ENCODE peak calls at places on chromosomes 5 and 9, in seven cellular contexts. One of them, this sample, is unnamed.

GRCh38 chr9:75088646-75089368 is 493 bp downstream of the OSTF1 start:
- DNase-seq in heart right ventricle: peak
- DNase-seq in PC-9: no peak
- DNase-seq in heart left ventricle: peak
- DNase-seq in GM23248: peak
- DNase-seq in GM23338: peak
- DNase-seq in astrocyte: peak
- DNase-seq in this sample: peak

GRCh38 chr5:146042628-146043279 is 62.6 kb downstream of the PLAC8L1 start:
- DNase-seq in heart right ventricle: no peak
- DNase-seq in PC-9: peak
- DNase-seq in heart left ventricle: no peak
- DNase-seq in GM23248: peak
- DNase-seq in GM23338: no peak
- DNase-seq in astrocyte: peak
- DNase-seq in this sample: peak

GRCh38 chr5:3596261-3596825 is 711 bp downstream of the IRX1 start:
- DNase-seq in heart right ventricle: no peak
- DNase-seq in PC-9: no peak
- DNase-seq in heart left ventricle: no peak
- DNase-seq in GM23248: peak
- DNase-seq in GM23338: peak
- DNase-seq in astrocyte: peak
- DNase-seq in this sample: peak

GRCh38 chr9:32384364-32385134 is at the start of gene ACO1:
- DNase-seq in heart right ventricle: peak
- DNase-seq in PC-9: peak
- DNase-seq in heart left ventricle: peak
- DNase-seq in GM23248: peak
- DNase-seq in GM23338: peak
- DNase-seq in astrocyte: peak
- DNase-seq in this sample: peak

GRCh38 chr5:143569213-143569663 is 165.8 kb upstream of the NR3C1 start:
- DNase-seq in heart right ventricle: no peak
- DNase-seq in PC-9: no peak
- DNase-seq in heart left ventricle: no peak
- DNase-seq in GM23248: no peak
- DNase-seq in GM23338: no peak
- DNase-seq in astrocyte: peak
- DNase-seq in this sample: peak

GRCh38 chr9:116475201-116475600 is 211.9 kb upstream of the TRIM32 start:
- DNase-seq in heart right ventricle: no peak
- DNase-seq in PC-9: no peak
- DNase-seq in heart left ventricle: no peak
- DNase-seq in GM23248: peak
- DNase-seq in GM23338: no peak
- DNase-seq in astrocyte: peak
- DNase-seq in this sample: peak

GRCh38 chr5:133489632-133490031 is 122.7 kb downstream of the FSTL4 start:
- DNase-seq in heart right ventricle: no peak
- DNase-seq in PC-9: no peak
- DNase-seq in heart left ventricle: no peak
- DNase-seq in GM23248: no peak
- DNase-seq in GM23338: no peak
- DNase-seq in astrocyte: no peak
- DNase-seq in this sample: no peak

GRCh38 chr5:76462097-76462702 is 59.1 kb downstream of the IQGAP2 start:
- DNase-seq in heart right ventricle: no peak
- DNase-seq in PC-9: no peak
- DNase-seq in heart left ventricle: no peak
- DNase-seq in GM23248: no peak
- DNase-seq in GM23338: no peak
- DNase-seq in astrocyte: no peak
- DNase-seq in this sample: no peak

GRCh38 chr5:154899107-154899816 is 38.7 kb downstream of the GEMIN5 start:
- DNase-seq in heart right ventricle: no peak
- DNase-seq in PC-9: no peak
- DNase-seq in heart left ventricle: no peak
- DNase-seq in GM23248: peak
- DNase-seq in GM23338: no peak
- DNase-seq in astrocyte: no peak
- DNase-seq in this sample: no peak

GRCh38 chr9:111926421-111926875 is 29.8 kb downstream of the UGCG start:
- DNase-seq in heart right ventricle: peak
- DNase-seq in PC-9: no peak
- DNase-seq in heart left ventricle: peak
- DNase-seq in GM23248: no peak
- DNase-seq in GM23338: no peak
- DNase-seq in astrocyte: peak
- DNase-seq in this sample: peak

GRCh38 chr5:149358294-149358651 is 427 bp downstream of the PCYOX1L start:
- DNase-seq in heart right ventricle: peak
- DNase-seq in PC-9: peak
- DNase-seq in heart left ventricle: peak
- DNase-seq in GM23248: peak
- DNase-seq in GM23338: peak
- DNase-seq in astrocyte: no peak
- DNase-seq in this sample: no peak

GRCh38 chr9:133770076-133770777 is 32.1 kb upstream of the SARDH start:
- DNase-seq in heart right ventricle: no peak
- DNase-seq in PC-9: no peak
- DNase-seq in heart left ventricle: peak
- DNase-seq in GM23248: no peak
- DNase-seq in GM23338: no peak
- DNase-seq in astrocyte: no peak
- DNase-seq in this sample: no peak

GRCh38 chr9:124264812-124265211 is 7.1 kb downstream of the NEK6 start:
- DNase-seq in heart right ventricle: no peak
- DNase-seq in PC-9: no peak
- DNase-seq in heart left ventricle: no peak
- DNase-seq in GM23248: no peak
- DNase-seq in GM23338: no peak
- DNase-seq in astrocyte: peak
- DNase-seq in this sample: peak

GRCh38 chr9:113585555-113585954 is 122.0 kb downstream of the RGS3 start:
- DNase-seq in heart right ventricle: no peak
- DNase-seq in PC-9: no peak
- DNase-seq in heart left ventricle: peak
- DNase-seq in GM23248: no peak
- DNase-seq in GM23338: no peak
- DNase-seq in astrocyte: no peak
- DNase-seq in this sample: no peak
- H3K27ac ChIP-seq in heart right ventricle: peak
- H3K27ac ChIP-seq in PC-9: no peak
- H3K27ac ChIP-seq in heart left ventricle: no peak
- H3K27ac ChIP-seq in GM23248: no peak
- H3K27ac ChIP-seq in GM23338: no peak
- H3K27ac ChIP-seq in astrocyte: no peak
- H3K27ac ChIP-seq in this sample: no peak

GRCh38 chr9:122213102-122213588 is 15.6 kb downstream of the LHX6 start:
- DNase-seq in heart right ventricle: no peak
- DNase-seq in PC-9: no peak
- DNase-seq in heart left ventricle: no peak
- DNase-seq in GM23248: no peak
- DNase-seq in GM23338: no peak
- DNase-seq in astrocyte: no peak
- DNase-seq in this sample: no peak

GRCh38 chr9:122215663-122216062 is 13.1 kb downstream of the LHX6 start:
- DNase-seq in heart right ventricle: no peak
- DNase-seq in PC-9: no peak
- DNase-seq in heart left ventricle: no peak
- DNase-seq in GM23248: no peak
- DNase-seq in GM23338: no peak
- DNase-seq in astrocyte: no peak
- DNase-seq in this sample: no peak

GRCh38 chr9:122214507-122214906 is 14.2 kb downstream of the LHX6 start:
- DNase-seq in heart right ventricle: no peak
- DNase-seq in PC-9: no peak
- DNase-seq in heart left ventricle: no peak
- DNase-seq in GM23248: no peak
- DNase-seq in GM23338: no peak
- DNase-seq in astrocyte: no peak
- DNase-seq in this sample: no peak

GRCh38 chr9:122212473-122213004 is 16.2 kb downstream of the LHX6 start:
- DNase-seq in heart right ventricle: no peak
- DNase-seq in PC-9: no peak
- DNase-seq in heart left ventricle: no peak
- DNase-seq in GM23248: no peak
- DNase-seq in GM23338: no peak
- DNase-seq in astrocyte: no peak
- DNase-seq in this sample: no peak

DNA sequence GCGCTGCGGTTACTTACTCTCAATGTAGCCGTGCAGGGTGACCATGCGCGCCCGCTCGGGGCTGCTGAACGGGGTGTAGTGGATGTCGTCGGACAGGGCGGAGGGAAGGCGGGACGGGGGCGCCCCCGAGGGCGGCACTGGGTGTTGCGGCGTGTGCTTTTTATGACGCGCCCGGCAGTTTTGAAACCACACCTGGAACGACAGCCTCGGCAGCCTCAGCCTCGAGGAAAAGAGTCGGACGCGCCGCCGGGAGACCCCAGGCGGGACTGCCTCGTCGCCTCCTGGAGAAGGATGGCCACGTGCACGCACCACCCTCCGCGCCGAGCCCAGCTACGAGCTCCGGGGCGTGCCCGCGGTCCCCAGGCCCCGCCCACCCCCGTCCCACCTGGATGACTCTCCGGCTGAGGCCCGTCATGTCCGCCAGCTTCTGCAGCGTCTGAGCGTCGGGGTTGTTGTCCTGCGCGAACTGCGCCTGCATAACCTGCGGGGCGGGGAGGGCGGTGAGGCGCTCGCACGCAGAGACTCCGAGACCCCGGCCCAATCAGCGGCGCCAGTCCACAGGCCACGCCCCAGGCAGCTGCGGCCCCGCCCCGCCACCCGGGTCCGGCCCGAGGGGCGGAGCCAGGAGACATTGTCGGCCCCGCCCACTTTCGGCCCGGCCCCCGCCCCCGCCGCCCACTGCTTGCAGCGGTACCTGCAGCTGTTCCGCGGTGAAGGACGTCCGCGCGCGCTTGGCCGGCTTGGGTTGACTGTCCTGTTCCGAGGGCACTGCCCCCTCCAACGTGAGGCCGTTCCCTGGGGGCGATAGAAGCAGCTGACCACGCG is 15.0 kb downstream of the LHX6 start:
- DNase-seq in heart right ventricle: no peak
- DNase-seq in PC-9: peak
- DNase-seq in heart left ventricle: no peak
- DNase-seq in GM23248: peak
- DNase-seq in GM23338: peak
- DNase-seq in astrocyte: no peak
- DNase-seq in this sample: no peak
- H3K4me3 ChIP-seq in heart right ventricle: peak
- H3K4me3 ChIP-seq in PC-9: peak
- H3K4me3 ChIP-seq in heart left ventricle: no peak
- H3K4me3 ChIP-seq in GM23248: peak
- H3K4me3 ChIP-seq in GM23338: peak
- H3K4me3 ChIP-seq in astrocyte: no peak
- H3K4me3 ChIP-seq in this sample: no peak

DNA sequence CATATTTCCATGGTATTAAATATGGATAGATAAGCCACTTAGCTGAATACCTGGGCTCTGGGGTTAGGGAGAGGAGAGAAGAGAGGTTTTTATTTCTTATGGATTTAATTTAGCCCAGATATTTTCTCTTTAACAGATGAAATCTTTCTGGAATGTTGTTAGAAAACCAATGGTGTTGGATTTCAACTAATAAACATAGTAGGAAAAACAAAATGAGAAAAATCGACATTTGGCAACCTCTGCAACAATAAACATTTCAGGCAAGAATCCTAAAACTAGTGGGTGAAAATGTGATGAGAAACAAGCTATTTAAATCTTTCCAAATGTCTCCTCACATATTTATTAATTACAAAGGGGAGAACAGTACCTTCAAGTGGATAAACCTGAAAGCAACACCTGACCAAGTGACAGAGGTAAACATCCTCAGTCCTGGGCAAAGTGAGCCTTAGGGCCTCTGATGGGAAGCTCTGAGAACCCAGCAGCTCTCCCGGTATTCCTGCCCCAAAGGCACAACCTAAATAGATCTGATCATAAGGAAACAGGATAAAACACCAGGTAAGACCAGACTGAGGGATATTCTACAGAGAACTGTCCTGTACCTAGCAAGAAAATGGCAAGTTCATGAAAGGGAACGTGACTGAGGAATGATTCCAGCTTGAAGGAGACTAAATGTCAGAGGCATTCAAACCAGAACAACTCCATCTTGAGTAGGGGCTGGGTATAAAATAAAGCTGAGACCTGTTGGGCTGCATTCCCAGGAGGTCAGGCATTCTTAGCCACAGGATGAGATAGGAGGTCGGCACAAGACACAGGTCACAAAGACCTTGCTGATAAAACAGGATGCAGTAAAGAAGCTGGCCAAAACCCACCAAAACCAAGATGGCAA is 163.7 kb downstream of the ESM1 start:
- DNase-seq in heart right ventricle: no peak
- DNase-seq in PC-9: peak
- DNase-seq in heart left ventricle: no peak
- DNase-seq in GM23248: no peak
- DNase-seq in GM23338: peak
- DNase-seq in astrocyte: no peak
- DNase-seq in this sample: no peak
- H3K27ac ChIP-seq in heart right ventricle: no peak
- H3K27ac ChIP-seq in PC-9: peak
- H3K27ac ChIP-seq in heart left ventricle: no peak
- H3K27ac ChIP-seq in GM23248: no peak
- H3K27ac ChIP-seq in GM23338: no peak
- H3K27ac ChIP-seq in astrocyte: no peak
- H3K27ac ChIP-seq in this sample: no peak

DNA sequence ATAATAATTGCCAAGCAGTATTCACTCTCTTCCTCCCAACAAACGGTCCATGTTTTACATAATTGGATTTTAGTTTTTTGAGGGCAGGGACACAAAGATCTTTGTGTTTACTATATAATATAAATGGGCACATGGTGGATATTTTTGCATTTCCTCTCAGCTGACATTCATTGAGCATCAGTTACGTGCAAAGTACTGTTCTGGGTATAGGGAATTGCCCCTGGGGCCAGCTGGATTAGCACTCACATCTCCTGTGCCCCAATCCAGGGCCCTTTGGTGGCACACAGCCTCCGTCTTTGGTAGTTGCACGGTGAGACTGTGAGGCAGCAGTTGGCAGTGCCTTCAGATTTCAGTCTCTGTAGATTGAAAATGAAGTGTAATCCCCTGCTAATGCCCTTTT is 1.6 kb downstream of the TDRD7 start:
- DNase-seq in heart right ventricle: no peak
- DNase-seq in PC-9: no peak
- DNase-seq in heart left ventricle: no peak
- DNase-seq in GM23248: no peak
- DNase-seq in GM23338: no peak
- DNase-seq in astrocyte: no peak
- DNase-seq in this sample: no peak
- H3K4me3 ChIP-seq in heart right ventricle: no peak
- H3K4me3 ChIP-seq in PC-9: no peak
- H3K4me3 ChIP-seq in heart left ventricle: peak
- H3K4me3 ChIP-seq in GM23248: no peak
- H3K4me3 ChIP-seq in GM23338: no peak
- H3K4me3 ChIP-seq in astrocyte: no peak
- H3K4me3 ChIP-seq in this sample: no peak

DNA sequence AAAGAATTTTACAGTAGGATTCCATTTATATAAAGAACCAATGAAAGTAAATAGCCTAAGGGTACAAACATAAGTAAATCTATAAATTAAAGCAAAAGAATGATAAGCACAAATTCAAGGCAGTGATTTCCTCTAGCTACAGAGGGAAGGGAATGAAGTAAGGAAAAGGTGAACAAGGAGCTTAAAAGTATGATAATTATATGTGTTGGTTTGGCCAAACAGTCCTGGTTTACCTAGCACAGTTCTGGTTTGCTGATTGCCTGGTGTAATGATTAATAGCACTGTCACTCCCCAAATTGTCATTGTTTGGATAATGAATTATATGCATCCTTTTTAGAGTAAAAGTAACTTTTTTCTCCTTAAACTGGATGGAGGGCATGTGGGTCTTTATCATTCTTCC is 15.0 kb upstream of the TMEM161B start:
- DNase-seq in heart right ventricle: no peak
- DNase-seq in PC-9: no peak
- DNase-seq in heart left ventricle: no peak
- DNase-seq in GM23248: no peak
- DNase-seq in GM23338: no peak
- DNase-seq in astrocyte: no peak
- DNase-seq in this sample: no peak
- H3K27ac ChIP-seq in heart right ventricle: no peak
- H3K27ac ChIP-seq in PC-9: no peak
- H3K27ac ChIP-seq in heart left ventricle: no peak
- H3K27ac ChIP-seq in GM23248: no peak
- H3K27ac ChIP-seq in GM23338: no peak
- H3K27ac ChIP-seq in astrocyte: no peak
- H3K27ac ChIP-seq in this sample: no peak

This sample was measured in fibroblast of lung.